ENCODE peak calls at places on chromosomes 2 and 18, in ten cellular contexts. S is bronchial epithelial cell, A is IMR-90, L is Calu3, N is HFF-Myc, W is fibroblast of the aortic adventitia, C is omental fat pad, Z is ascending aorta, G is transverse colon, H is GM13977. O is an unnamed sample.

GRCh38 chr2:134408386-134408785 is 154.5 kb downstream of the MGAT5 start:
- DNase-seq in Z (no peak), W (peak; percentile 45), A (peak; percentile 81), N (no peak), S (no peak), C (no peak), G (no peak), L (no peak), H (no peak), O (no peak)

GRCh38 chr2:79580175-79580574 is 67.3 kb downstream of the CTNNA2 start:
- DNase-seq in W (no peak), A (no peak), S (no peak), H (no peak), L (no peak), N (no peak), C (no peak), Z (no peak), G (no peak), O (no peak)

GRCh38 chr2:235206980-235207579 is 255.3 kb downstream of the SH3BP4 start:
- DNase-seq in A (no peak), L (peak; percentile 12), C (no peak), H (no peak), G (no peak), Z (no peak), W (no peak), S (no peak), N (no peak), O (no peak)

GRCh38 chr18:78862395-78862794 is 117.2 kb upstream of the SALL3 start:
- DNase-seq in G (no peak), A (no peak), C (no peak), N (no peak), Z (no peak), L (no peak), W (no peak), H (no peak), S (no peak), O (no peak)

GRCh38 chr2:2253139-2254016 is 77.7 kb downstream of the MYT1L start:
- DNase-seq in A (no peak), C (no peak), L (no peak), N (no peak), G (no peak), W (no peak), S (no peak), Z (no peak), H (no peak), O (no peak)

GRCh38 chr2:128661955-128662564 is 343.4 kb upstream of the HS6ST1 start:
- DNase-seq in C (no peak), A (no peak), L (no peak), G (no peak), Z (no peak), S (no peak), W (no peak), N (no peak), H (no peak), O (no peak)

GRCh38 chr2:110678457-110679336 is 834 bp upstream of the BUB1 start:
- DNase-seq in W (peak; percentile 33), Z (no peak), C (no peak), G (peak; percentile 18), N (no peak), S (peak; percentile 8), H (peak; percentile 33), A (peak; percentile 17), L (peak; percentile 6), O (no peak)

GRCh38 chr18:55753643-55754255 is 165.8 kb upstream of the TCF4 start:
- DNase-seq in W (peak; percentile 31), H (no peak), Z (no peak), A (peak; percentile 45), C (no peak), S (peak; percentile 94), L (peak; percentile 15), G (no peak), N (no peak), O (no peak)

DNA sequence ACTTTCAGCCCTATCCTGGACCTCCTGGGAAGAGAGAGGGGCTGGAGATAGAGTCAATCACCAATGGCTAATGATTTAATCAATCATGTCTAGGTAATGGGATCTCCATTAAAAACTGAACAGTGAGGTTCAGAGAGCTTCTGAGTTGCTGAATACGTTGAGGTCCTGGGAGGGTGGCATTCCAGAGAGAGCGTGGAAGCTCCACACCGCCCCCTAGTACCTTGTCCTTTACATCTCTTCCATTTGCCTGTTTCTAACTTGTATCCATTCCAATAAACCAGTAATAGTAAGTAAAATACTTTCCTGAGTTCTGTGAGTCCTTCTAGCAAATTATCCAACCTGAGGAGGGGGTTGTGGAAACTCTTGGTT is 101.7 kb downstream of the B3GNT2 start:
- DNase-seq in Z (no peak), A (no peak), G (no peak), W (no peak), S (no peak), H (no peak), C (no peak), L (no peak), N (no peak), O (peak; percentile 34)
- TF ChIP-seq CTCF in Z (no peak), A (peak; percentile 28), G (no peak), W (peak; percentile 16), S (peak; percentile 23), H (peak; percentile 11), C (no peak), L (no peak), N (peak; percentile 24), O (peak; percentile 18)

GRCh38 chr2:208568203-208568602 is 161.6 kb downstream of the PTH2R start:
- DNase-seq in N (no peak), Z (no peak), L (no peak), C (no peak), S (no peak), A (no peak), G (no peak), H (no peak), W (no peak), O (no peak)

GRCh38 chr2:208570066-208570465 is 163.5 kb downstream of the PTH2R start:
- DNase-seq in A (no peak), N (no peak), Z (no peak), W (no peak), H (no peak), L (no peak), G (no peak), C (no peak), S (no peak), O (no peak)

GRCh38 chr2:208570851-208571763 is 164.5 kb downstream of the PTH2R start:
- DNase-seq in A (no peak), Z (no peak), N (no peak), H (no peak), L (no peak), W (no peak), C (no peak), G (no peak), S (no peak), O (no peak)

GRCh38 chr2:208573559-208573958 is 167.0 kb downstream of the PTH2R start:
- DNase-seq in W (no peak), L (no peak), H (no peak), Z (no peak), S (no peak), N (no peak), C (no peak), G (peak; percentile 12), A (no peak), O (no peak)

DNA sequence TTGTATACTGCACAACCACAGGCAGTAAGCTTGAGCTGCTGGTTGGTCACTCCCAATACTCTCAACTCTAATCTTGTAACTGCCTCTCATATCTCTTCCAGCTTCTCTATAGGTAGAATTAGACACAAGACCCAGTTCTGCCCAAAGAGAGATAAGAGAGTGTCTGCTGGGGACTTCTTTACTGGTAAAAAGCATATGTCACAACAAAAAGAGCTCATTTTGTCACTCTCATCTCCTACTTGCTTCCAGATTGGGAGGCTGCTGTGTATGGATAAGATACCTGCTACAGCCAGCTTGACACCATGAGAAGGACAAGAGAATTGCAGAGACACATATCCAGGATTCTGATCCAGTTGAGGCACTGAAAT is 165.2 kb downstream of the PTH2R start:
- DNase-seq in W (no peak), L (no peak), G (no peak), C (no peak), A (no peak), H (no peak), Z (no peak), S (no peak), N (no peak), O (no peak)
- TF ChIP-seq CTCF in W (no peak), L (no peak), G (no peak), C (no peak), A (no peak), H (no peak), Z (no peak), S (no peak), N (no peak), O (no peak)

GRCh38 chr18:11944786-11945185 is 36.5 kb upstream of the IMPA2 start:
- DNase-seq in S (no peak), N (no peak), H (no peak), L (no peak), G (no peak), A (no peak), W (no peak), C (no peak), Z (no peak), O (no peak)

GRCh38 chr18:11948852-11949523 is 32.3 kb upstream of the IMPA2 start:
- DNase-seq in Z (no peak), G (no peak), L (no peak), H (no peak), W (peak; percentile 19), N (no peak), S (no peak), A (peak; percentile 68), C (no peak), O (no peak)

GRCh38 chr18:11946756-11947155 is 34.6 kb upstream of the IMPA2 start:
- DNase-seq in L (no peak), S (peak; percentile 37), C (no peak), N (no peak), W (peak; percentile 67), H (no peak), Z (no peak), G (no peak), A (peak; percentile 67), O (no peak)

GRCh38 chr18:11950824-11951223 is 30.5 kb upstream of the IMPA2 start:
- DNase-seq in A (no peak), N (no peak), W (no peak), Z (no peak), L (no peak), S (no peak), H (no peak), C (no peak), G (no peak), O (no peak)

DNA sequence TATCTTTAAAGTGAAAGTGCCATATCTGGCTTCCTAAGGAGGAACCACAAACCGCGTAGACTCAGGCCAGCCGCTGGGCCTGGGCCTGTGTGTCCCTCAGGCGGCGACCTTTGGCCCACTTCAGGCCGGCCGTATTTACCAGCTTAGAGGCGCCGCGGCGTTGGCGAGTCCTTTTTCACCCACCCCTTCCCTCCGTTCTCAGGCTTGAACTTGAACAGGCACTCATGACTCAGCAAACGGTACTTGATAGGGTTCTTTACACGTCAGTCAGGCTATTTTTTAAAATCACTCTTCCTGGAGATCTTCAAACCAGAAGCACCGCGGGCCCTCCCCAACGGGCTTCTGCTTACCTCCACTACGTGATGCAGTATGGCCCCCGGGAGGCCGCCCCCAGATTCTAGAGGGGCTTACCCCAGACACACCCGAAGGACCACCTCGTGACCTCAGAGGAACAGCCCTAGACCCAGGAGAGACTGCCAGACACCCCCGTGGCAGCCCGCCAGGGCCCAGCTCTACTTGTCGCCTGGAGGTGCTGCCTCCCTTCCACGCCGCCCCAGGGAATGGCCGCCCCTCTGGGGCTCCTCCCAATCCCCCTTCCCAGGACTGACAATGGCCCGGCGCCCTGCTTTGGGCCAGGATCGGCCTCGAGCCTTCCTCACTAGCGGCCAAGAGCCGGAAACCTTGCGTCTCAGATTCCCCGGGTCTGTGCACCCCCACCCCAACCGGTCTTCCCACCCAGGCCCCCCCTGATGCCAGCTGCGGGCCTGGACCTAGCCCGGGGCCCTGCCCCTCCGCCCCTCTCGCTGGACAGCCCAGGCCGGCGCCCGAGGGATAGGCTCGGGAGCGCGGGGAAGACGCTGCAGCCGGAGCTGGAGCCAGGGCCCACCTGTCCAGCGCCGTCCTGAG is 33.8 kb upstream of the IMPA2 start:
- DNase-seq in G (peak; percentile 94), N (peak; percentile 93), A (peak; percentile 97), H (peak; percentile 70), S (peak; percentile 97), W (peak; percentile 99), Z (peak; percentile 80), C (peak; percentile 66), L (peak; percentile 84), O (peak; percentile 66)
- TF ChIP-seq CTCF in G (no peak), N (no peak), A (no peak), H (no peak), S (no peak), W (no peak), Z (no peak), C (no peak), L (no peak), O (no peak)

DNA sequence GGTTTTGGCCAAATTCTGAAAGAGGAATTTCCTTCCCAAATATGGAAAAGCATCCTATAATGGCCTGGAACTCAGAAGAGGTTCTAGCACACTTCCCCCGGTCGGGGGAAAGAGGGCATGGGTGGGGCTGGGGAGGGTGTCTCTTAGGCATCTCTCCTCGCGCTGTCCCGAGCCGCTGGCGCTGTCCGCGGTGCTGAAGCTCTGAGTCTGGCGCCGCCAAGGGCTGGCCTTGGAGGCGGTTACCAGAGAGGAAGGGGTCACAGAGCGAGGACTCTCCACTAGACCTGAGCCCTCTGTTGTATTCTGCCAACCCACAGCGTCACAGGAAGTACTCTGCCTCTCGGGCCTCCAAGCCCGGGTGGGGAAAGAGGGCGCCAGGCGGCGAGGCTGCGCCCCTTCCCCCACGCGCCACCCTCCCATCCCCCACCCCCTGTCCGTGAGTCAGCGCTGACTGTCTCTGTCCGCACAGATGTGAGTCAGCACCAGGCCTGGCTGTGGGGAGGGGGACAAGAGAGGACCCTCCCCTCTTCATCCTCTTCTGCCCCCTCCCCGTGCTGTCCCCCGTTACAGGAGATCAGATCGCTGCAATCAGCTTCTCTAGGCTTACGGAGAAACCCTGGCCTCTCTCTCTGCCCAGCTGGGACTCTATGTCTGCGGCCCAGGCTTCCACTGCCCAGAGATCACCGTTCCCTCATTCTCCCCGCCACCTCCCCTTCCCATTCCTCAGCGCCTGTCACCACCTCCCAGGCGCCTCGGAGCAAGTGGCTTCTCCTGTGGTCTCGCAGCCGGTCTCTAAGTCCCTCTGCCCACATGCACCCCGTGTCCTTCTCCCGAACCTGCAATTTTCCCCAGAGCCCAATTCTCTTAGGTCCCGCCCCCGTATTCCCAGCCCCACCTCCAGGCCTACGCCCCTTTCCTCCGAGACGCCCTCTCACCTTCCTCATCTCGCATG is 783 bp downstream of the PTPRN start:
- DNase-seq in N (no peak), W (peak; percentile 62), H (peak; percentile 85), Z (no peak), L (peak; percentile 69), A (peak; percentile 65), G (peak; percentile 53), C (no peak), S (peak; percentile 41), O (peak; percentile 72)
- TF ChIP-seq CTCF in N (no peak), W (no peak), H (no peak), Z (no peak), L (no peak), A (no peak), G (no peak), C (no peak), S (no peak), O (no peak)